ENCODE peak calls at places on chromosomes 3 and 15, in four cellular contexts. P is HS-5, C is iris pigment epithelial cell, M is AG08395. G is an unnamed sample.

GRCh38 chr3:33141006-33141405 is 27.2 kb downstream of the CRTAP start:
- DNase-seq in P (no peak), C (no peak), M (no peak), G (no peak)

GRCh38 chr3:12882336-12883310 is 41.3 kb upstream of the RPL32 start:
- DNase-seq in P (no peak), C (no peak), M (no peak), G (no peak)

GRCh38 chr3:73235768-73236167 is 174.3 kb downstream of the EBLN2 start:
- DNase-seq in P (no peak), C (no peak), M (no peak), G (no peak)

GRCh38 chr15:62124176-62124952 is 40.7 kb downstream of the C2CD4B start:
- DNase-seq in P (no peak), C (peak; percentile 63), M (no peak), G (no peak)

GRCh38 chr15:78550194-78550593 is 9.9 kb downstream of the PSMA4 start:
- DNase-seq in P (no peak), C (peak; percentile 5), M (no peak), G (no peak)

GRCh38 chr3:12990781-12991480 is 82.3 kb downstream of the IQSEC1 start:
- DNase-seq in P (peak; percentile 49), C (peak; percentile 75), M (peak; percentile 87), G (no peak)

GRCh38 chr3:177878192-177878591 is 658.0 kb upstream of the KCNMB2 start:
- DNase-seq in P (no peak), C (peak; percentile 41), M (no peak), G (no peak)

GRCh38 chr15:60228619-60229018 is 169.2 kb downstream of the ANXA2 start:
- DNase-seq in P (no peak), C (no peak), M (no peak), G (no peak)

GRCh38 chr3:53102601-53103147 is 27.6 kb downstream of the RFT1 start:
- DNase-seq in P (no peak), C (no peak), M (peak; percentile 52), G (peak; percentile 79)

GRCh38 chr3:123559040-123559861 is 25.6 kb downstream of the HACD2 start:
- DNase-seq in P (no peak), C (peak; percentile 60), M (peak; percentile 69), G (peak; percentile 56)

GRCh38 chr3:17590465-17590864 is 152.0 kb downstream of the TBC1D5 start:
- DNase-seq in P (no peak), C (no peak), M (no peak), G (no peak)

GRCh38 chr3:193040836-193041672 is 123.4 kb upstream of the MB21D2 start:
- DNase-seq in P (peak; percentile 29), C (peak; percentile 55), M (peak; percentile 44), G (peak; percentile 44)

G was measured in GM10248.